ENCODE peak calls at places on chromosome 21, in four cellular contexts. One of them, this sample, is unnamed.

GRCh38 chr21:38478782-38479181 is 19.5 kb downstream of the ERG start:
- DNase-seq in psoas muscle: no peak
- DNase-seq in ovary: no peak
- DNase-seq in A549: no peak
- DNase-seq in this sample: no peak

GRCh38 chr21:26798856-26799751 is 46.1 kb downstream of the ADAMTS1 start:
- DNase-seq in ovary: no peak
- DNase-seq in psoas muscle: no peak
- DNase-seq in A549: no peak
- DNase-seq in this sample: no peak

GRCh38 chr21:38768385-38769071 is 37.2 kb upstream of the ETS2 start:
- DNase-seq in ovary: no peak
- DNase-seq in A549: peak; percentile 42
- DNase-seq in psoas muscle: no peak
- DNase-seq in this sample: no peak

GRCh38 chr21:43332872-43333300 is 94.0 kb downstream of the SIK1 start:
- DNase-seq in A549: peak; percentile 84
- DNase-seq in psoas muscle: peak; percentile 31
- DNase-seq in ovary: peak; percentile 48
- DNase-seq in this sample: no peak

GRCh38 chr21:32611471-32611997 is 643 bp downstream of the CFAP298 start:
- DNase-seq in ovary: no peak
- DNase-seq in psoas muscle: no peak
- DNase-seq in A549: no peak
- DNase-seq in this sample: no peak

GRCh38 chr21:14753466-14754258 is 207.5 kb upstream of the SAMSN1 start:
- DNase-seq in psoas muscle: no peak
- DNase-seq in ovary: no peak
- DNase-seq in A549: no peak
- DNase-seq in this sample: no peak

GRCh38 chr21:15159382-15160020 is 94.7 kb upstream of the NRIP1 start:
- DNase-seq in psoas muscle: no peak
- DNase-seq in ovary: no peak
- DNase-seq in A549: no peak
- DNase-seq in this sample: no peak

GRCh38 chr21:35102488-35103407 is 53.6 kb upstream of the RUNX1 start:
- DNase-seq in psoas muscle: peak; percentile 54
- DNase-seq in A549: no peak
- DNase-seq in ovary: no peak
- DNase-seq in this sample: no peak

GRCh38 chr21:31218830-31219608 is 125.0 kb downstream of the TIAM1 start:
- DNase-seq in ovary: no peak
- DNase-seq in A549: no peak
- DNase-seq in psoas muscle: peak; percentile 76
- DNase-seq in this sample: no peak

GRCh38 chr21:34835526-34835925 is 166.7 kb downstream of the CLIC6 start:
- DNase-seq in ovary: no peak
- DNase-seq in psoas muscle: no peak
- DNase-seq in A549: no peak
- DNase-seq in this sample: no peak

GRCh38 chr21:17359781-17360180 is 153.1 kb upstream of the CXADR start:
- DNase-seq in A549: no peak
- DNase-seq in psoas muscle: no peak
- DNase-seq in ovary: no peak
- DNase-seq in this sample: no peak

GRCh38 chr21:42093991-42094417 is 22.9 kb downstream of the UMODL1 start:
- DNase-seq in psoas muscle: no peak
- DNase-seq in ovary: no peak
- DNase-seq in A549: no peak
- DNase-seq in this sample: no peak

GRCh38 chr21:31331231-31331630 is 12.8 kb downstream of the TIAM1 start:
- DNase-seq in psoas muscle: no peak
- DNase-seq in ovary: no peak
- DNase-seq in A549: no peak
- DNase-seq in this sample: no peak

GRCh38 chr21:41518757-41519156 is 10.8 kb upstream of the TMPRSS2 start:
- DNase-seq in A549: no peak
- DNase-seq in ovary: no peak
- DNase-seq in psoas muscle: no peak
- DNase-seq in this sample: no peak

GRCh38 chr21:41933259-41934079 is 20.3 kb downstream of the C2CD2 start:
- DNase-seq in psoas muscle: no peak
- DNase-seq in A549: no peak
- DNase-seq in ovary: no peak
- DNase-seq in this sample: no peak

GRCh38 chr21:42559326-42559725 is 45.7 kb downstream of the SLC37A1 start:
- DNase-seq in psoas muscle: no peak
- DNase-seq in A549: no peak
- DNase-seq in ovary: no peak
- DNase-seq in this sample: no peak

GRCh38 chr21:32172106-32172505 is 106.7 kb downstream of the MIS18A start:
- DNase-seq in ovary: no peak
- DNase-seq in A549: no peak
- DNase-seq in psoas muscle: no peak
- DNase-seq in this sample: no peak

GRCh38 chr21:42566524-42567180 is 53.0 kb downstream of the SLC37A1 start:
- DNase-seq in ovary: peak; percentile 5
- DNase-seq in psoas muscle: no peak
- DNase-seq in A549: no peak
- DNase-seq in this sample: no peak

GRCh38 chr21:46124926-46125845 is 27.3 kb downstream of the COL6A2 start:
- DNase-seq in A549: no peak
- DNase-seq in ovary: peak; percentile 29
- DNase-seq in psoas muscle: peak; percentile 45
- DNase-seq in this sample: no peak

GRCh38 chr21:46127239-46128105 is 27.9 kb downstream of the FTCD start:
- DNase-seq in A549: no peak
- DNase-seq in ovary: peak; percentile 12
- DNase-seq in psoas muscle: peak; percentile 48
- DNase-seq in this sample: no peak

GRCh38 chr21:46125846-46126301 is 28.0 kb downstream of the COL6A2 start:
- DNase-seq in ovary: no peak
- DNase-seq in psoas muscle: peak; percentile 50
- DNase-seq in A549: no peak
- DNase-seq in this sample: no peak

GRCh38 chr21:46128106-46128982 is 27.0 kb downstream of the FTCD start:
- DNase-seq in ovary: no peak
- DNase-seq in A549: no peak
- DNase-seq in psoas muscle: peak; percentile 33
- DNase-seq in this sample: no peak

DNA sequence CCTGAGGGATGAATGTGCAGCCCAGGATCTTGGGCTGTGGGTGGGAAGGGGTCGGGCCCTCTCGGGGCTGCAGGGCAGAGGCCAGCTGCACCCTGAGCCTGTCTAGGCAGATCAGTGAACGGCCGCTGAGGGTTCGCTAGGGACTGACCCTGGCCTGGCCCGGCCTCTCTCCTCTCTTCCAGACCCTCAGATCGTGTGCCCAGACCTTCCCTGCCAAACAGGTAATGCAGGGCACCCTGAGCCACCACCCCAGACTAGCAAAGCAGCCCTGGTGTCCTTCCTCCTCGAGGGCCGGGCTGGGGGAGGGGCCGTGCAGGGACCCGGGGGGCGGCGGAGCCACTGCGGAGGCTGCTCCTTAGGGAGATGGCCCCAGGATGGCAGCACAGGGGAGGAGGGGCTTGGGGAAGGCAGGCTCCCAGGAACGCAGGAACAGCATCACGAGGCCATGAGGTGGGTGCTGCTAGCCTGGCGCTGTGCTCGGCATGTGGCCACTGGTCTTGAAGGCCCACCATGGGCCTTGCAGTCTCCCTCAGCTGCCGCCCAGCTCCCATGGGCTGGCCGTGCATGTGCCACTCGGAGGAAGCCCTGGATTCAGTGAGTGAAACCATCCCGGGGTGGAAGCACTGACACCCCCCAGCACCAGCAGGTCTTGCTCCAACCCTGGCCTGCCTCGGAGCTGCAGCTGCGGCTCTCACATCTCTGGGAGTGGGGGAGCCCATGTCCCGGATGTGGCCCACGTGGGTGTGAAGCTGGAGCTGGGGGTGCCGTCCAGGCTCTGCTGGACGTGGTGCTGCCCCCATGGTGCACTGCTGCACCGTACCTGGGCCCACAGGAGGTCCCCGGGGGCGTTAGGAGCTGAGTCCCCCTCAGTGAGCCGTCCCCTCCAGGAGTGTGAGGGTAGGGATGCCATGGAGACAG is 28.7 kb downstream of the COL6A2 start:
- DNase-seq in A549: no peak
- DNase-seq in ovary: peak; percentile 14
- DNase-seq in psoas muscle: peak; percentile 42
- DNase-seq in this sample: no peak
- H3K27ac ChIP-seq in A549: no peak overlapping the region
- H3K27ac ChIP-seq in ovary: no peak overlapping the region
- H3K27ac ChIP-seq in psoas muscle: no peak overlapping the region
- H3K27ac ChIP-seq in this sample: no peak overlapping the region

GRCh38 chr21:23952269-23952668 is 1655.0 kb downstream of the MRPL39 start:
- DNase-seq in psoas muscle: no peak
- DNase-seq in ovary: no peak
- DNase-seq in A549: no peak
- DNase-seq in this sample: no peak

GRCh38 chr21:23950344-23950743 is 1656.9 kb downstream of the MRPL39 start:
- DNase-seq in A549: no peak
- DNase-seq in ovary: no peak
- DNase-seq in psoas muscle: no peak
- DNase-seq in this sample: no peak

GRCh38 chr21:23949493-23949892 is 1657.8 kb downstream of the MRPL39 start:
- DNase-seq in A549: no peak
- DNase-seq in ovary: no peak
- DNase-seq in psoas muscle: no peak
- DNase-seq in this sample: no peak

GRCh38 chr21:23955130-23955873 is 1652.0 kb downstream of the MRPL39 start:
- DNase-seq in A549: no peak
- DNase-seq in psoas muscle: no peak
- DNase-seq in ovary: no peak
- DNase-seq in this sample: no peak

DNA sequence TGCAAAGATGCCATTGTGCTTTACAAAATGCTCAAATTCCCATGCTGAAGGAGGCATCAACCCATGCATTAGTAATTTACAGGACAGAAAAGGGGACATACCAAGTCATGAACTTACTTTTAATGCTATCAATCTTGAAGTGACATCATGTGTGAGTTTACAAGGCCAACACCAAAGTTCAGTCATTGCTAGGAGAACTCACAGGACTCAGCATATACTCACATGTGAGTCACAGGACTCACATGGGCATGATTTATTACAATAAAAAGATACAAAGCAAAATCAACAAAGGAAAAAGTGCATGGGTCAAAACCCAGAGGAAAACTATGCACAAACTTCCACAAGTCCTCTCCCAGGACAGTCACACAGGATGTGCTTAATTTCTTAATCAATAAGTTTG is 1656.0 kb downstream of the MRPL39 start:
- DNase-seq in psoas muscle: no peak
- DNase-seq in A549: no peak
- DNase-seq in ovary: no peak
- DNase-seq in this sample: no peak
- H3K27ac ChIP-seq in psoas muscle: no peak overlapping the region
- H3K27ac ChIP-seq in A549: no peak overlapping the region
- H3K27ac ChIP-seq in ovary: no peak overlapping the region
- H3K27ac ChIP-seq in this sample: no peak overlapping the region

GRCh38 chr21:45532826-45533730 is 9.2 kb downstream of the SLC19A1 start:
- DNase-seq in psoas muscle: peak; percentile 42
- DNase-seq in A549: no peak
- DNase-seq in ovary: no peak
- DNase-seq in this sample: no peak
- H3K27ac ChIP-seq in psoas muscle: no peak overlapping the region
- H3K27ac ChIP-seq in A549: no peak overlapping the region
- H3K27ac ChIP-seq in ovary: no peak overlapping the region
- H3K27ac ChIP-seq in this sample: peak overlapping the region; percentile 21

GRCh38 chr21:45168522-45168921 is 94.1 kb downstream of the ADARB1 start:
- DNase-seq in A549: no peak
- DNase-seq in psoas muscle: no peak
- DNase-seq in ovary: no peak
- DNase-seq in this sample: no peak

GRCh38 chr21:45166931-45167330 is 92.6 kb downstream of the ADARB1 start:
- DNase-seq in A549: no peak
- DNase-seq in ovary: no peak
- DNase-seq in psoas muscle: no peak
- DNase-seq in this sample: no peak

GRCh38 chr21:45169682-45170081 is 95.3 kb downstream of the ADARB1 start:
- DNase-seq in psoas muscle: no peak
- DNase-seq in ovary: no peak
- DNase-seq in A549: no peak
- DNase-seq in this sample: no peak

GRCh38 chr21:45169001-45169400 is 94.6 kb downstream of the ADARB1 start:
- DNase-seq in A549: no peak
- DNase-seq in ovary: no peak
- DNase-seq in psoas muscle: no peak
- DNase-seq in this sample: no peak

DNA sequence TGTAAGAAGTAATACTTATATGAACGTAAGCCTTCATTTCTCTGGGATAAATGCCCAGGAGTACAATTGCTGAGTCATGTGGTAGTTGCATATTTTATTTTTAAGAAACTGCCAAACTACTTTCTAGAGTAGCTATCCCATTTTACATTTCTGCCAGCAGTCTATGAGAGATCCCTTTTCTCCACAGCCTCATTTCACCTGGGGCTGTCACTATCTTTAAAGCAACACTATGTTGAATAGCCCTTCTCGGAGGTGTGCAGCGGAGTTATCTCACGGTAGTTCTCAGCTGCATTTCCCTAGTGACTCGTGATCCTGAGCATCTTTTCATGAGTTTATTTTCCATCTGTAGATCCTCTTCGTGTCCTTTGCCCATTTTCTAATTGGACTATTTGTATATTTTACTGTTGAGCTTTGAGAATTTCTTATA is 93.4 kb downstream of the ADARB1 start:
- DNase-seq in psoas muscle: no peak
- DNase-seq in ovary: no peak
- DNase-seq in A549: no peak
- DNase-seq in this sample: no peak
- H3K27ac ChIP-seq in psoas muscle: peak overlapping the region; percentile 67
- H3K27ac ChIP-seq in ovary: no peak overlapping the region
- H3K27ac ChIP-seq in A549: peak overlapping the region; percentile 57
- H3K27ac ChIP-seq in this sample: no peak overlapping the region